ENCODE peak calls at places on chromosomes 11 and 22, in nine cellular contexts. X is suprapubic skin; N is HFF-Myc; D is adrenal gland; S is GM06990; G is SJSA1; K is CD4-positive, alpha-beta memory T cell; O is HL-60; H is SJCRH30. Z is an unnamed sample.

GRCh38 chr11:61472868-61473267 is 35.7 kb upstream of the LRRC10B start:
- DNase-seq in K (no peak), G (no peak), D (peak), O (no peak), H (no peak), N (no peak), X (no peak), S (no peak), Z (peak)

GRCh38 chr11:112555491-112556364 is 295.1 kb upstream of the PLET1 start:
- DNase-seq in G (peak), H (peak), S (peak), K (peak), D (peak), X (no peak), O (peak), N (peak), Z (peak)

GRCh38 chr22:35524966-35525686 is 15.5 kb upstream of the RASD2 start:
- DNase-seq in O (no peak), H (no peak), G (no peak), S (no peak), K (no peak), N (no peak), D (no peak), X (no peak), Z (no peak)

GRCh38 chr22:43152355-43153071 is 1.2 kb downstream of the TSPO start:
- DNase-seq in G (peak), X (peak), S (no peak), N (no peak), H (peak), D (peak), K (peak), O (peak), Z (peak)

GRCh38 chr22:25829237-25829636 is 87.2 kb downstream of the MYO18B start:
- DNase-seq in S (no peak), N (no peak), H (no peak), G (no peak), D (no peak), K (no peak), O (no peak), X (no peak), Z (no peak)

GRCh38 chr11:73343076-73343833 is 32.9 kb upstream of the RELT start:
- DNase-seq in G (no peak), O (no peak), D (no peak), X (no peak), N (no peak), H (no peak), S (no peak), K (no peak), Z (no peak)

GRCh38 chr22:44381761-44382454 is 69.2 kb upstream of the SHISAL1 start:
- DNase-seq in K (no peak), O (no peak), N (no peak), H (no peak), G (no peak), S (no peak), D (no peak), X (no peak), Z (no peak)

GRCh38 chr11:67286621-67287333 is 2.3 kb upstream of the ANKRD13D start:
- DNase-seq in G (no peak), D (no peak), X (no peak), K (no peak), O (peak), S (no peak), N (no peak), H (no peak), Z (no peak)

GRCh38 chr11:21774212-21774611 is 418.7 kb upstream of the ANO5 start:
- DNase-seq in H (peak), S (no peak), G (no peak), X (no peak), D (no peak), K (no peak), O (no peak), N (no peak), Z (no peak)

GRCh38 chr11:113796663-113797259 is 17.2 kb downstream of the CLDN25 start:
- DNase-seq in O (peak), K (peak), G (peak), N (peak), S (no peak), D (peak), X (no peak), H (peak), Z (peak)

GRCh38 chr11:116730568-116730967 is 42.2 kb downstream of the BUD13 start:
- DNase-seq in O (no peak), G (no peak), K (no peak), X (peak), S (no peak), N (no peak), H (no peak), D (no peak), Z (peak)

GRCh38 chr11:65430406-65431217 is 8.0 kb downstream of the NEAT1 start:
- DNase-seq in X (peak), O (no peak), K (peak), G (peak), N (no peak), H (no peak), D (peak), S (no peak), Z (peak)

GRCh38 chr11:68096962-68097361 is 24.2 kb downstream of the CHKA start:
- DNase-seq in H (no peak), D (peak), G (no peak), N (no peak), K (no peak), O (no peak), X (no peak), S (no peak), Z (no peak)

GRCh38 chr11:77068461-77069335 is 1.9 kb downstream of the CAPN5 start:
- DNase-seq in G (no peak), N (no peak), S (no peak), H (no peak), K (no peak), O (no peak), X (peak), D (peak), Z (no peak)

GRCh38 chr11:35317253-35317652 is 102.1 kb downstream of the SLC1A2 start:
- DNase-seq in O (no peak), G (no peak), K (no peak), N (no peak), X (no peak), H (no peak), D (no peak), S (no peak), Z (no peak)

GRCh38 chr11:3164138-3164539 is 971 bp downstream of the OSBPL5 start:
- DNase-seq in D (peak), G (no peak), S (no peak), K (no peak), H (no peak), X (no peak), O (peak), N (no peak), Z (no peak)

GRCh38 chr22:42438293-42438650 is 6.1 kb upstream of the NFAM1 start:
- DNase-seq in D (no peak), N (no peak), O (no peak), S (no peak), G (no peak), X (no peak), H (no peak), K (no peak), Z (no peak)

GRCh38 chr11:133787379-133788103 is 57.8 kb downstream of the SPATA19 start:
- DNase-seq in K (no peak), G (no peak), S (no peak), O (no peak), X (no peak), N (no peak), H (no peak), D (no peak), Z (no peak)
- H3K4me3 ChIP-seq in K (no peak), G (no peak), S (no peak), O (no peak), X (peak), N (no peak), H (no peak), D (no peak), Z (no peak)

DNA sequence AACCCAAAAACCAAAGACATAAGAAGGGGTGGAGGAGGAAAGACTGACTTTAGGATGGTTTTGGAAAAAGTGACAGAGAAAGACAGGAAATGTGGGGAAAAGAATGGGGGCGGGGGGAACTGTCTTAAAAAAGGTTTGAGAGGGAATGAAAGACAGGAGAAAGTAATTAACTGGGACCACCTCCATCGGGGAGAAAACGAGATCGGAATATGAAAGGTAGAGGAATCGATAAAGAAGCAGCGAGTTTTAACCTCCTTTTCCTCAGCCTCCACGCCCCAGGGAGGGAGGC is 522 bp downstream of the MTMR2 start:
- DNase-seq in N (no peak), D (no peak), H (no peak), O (no peak), X (no peak), K (no peak), S (no peak), G (no peak), Z (no peak)
- H3K4me3 ChIP-seq in N (peak), D (peak), H (peak), O (peak), X (peak), K (peak), S (peak), G (peak), Z (peak)

DNA sequence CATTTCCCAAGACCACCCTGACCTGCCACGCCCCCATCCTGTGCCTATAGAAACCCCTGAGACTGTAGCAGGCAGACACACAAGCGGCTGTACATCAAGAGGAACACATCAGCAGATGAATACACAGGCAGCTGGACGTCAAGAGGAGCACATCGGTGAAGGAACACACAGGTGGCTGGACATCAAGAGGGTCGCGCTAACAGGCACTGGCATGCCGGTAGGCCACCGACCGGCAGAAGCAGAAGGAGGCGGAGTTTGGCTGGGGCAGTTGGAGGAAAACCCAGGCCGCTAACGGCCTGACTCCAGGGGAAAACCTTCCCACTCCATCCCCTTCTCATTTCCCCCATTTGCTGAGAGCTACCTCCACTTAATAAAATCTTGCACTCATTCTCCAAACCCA is 5.4 kb upstream of the IPO7 start:
- DNase-seq in K (no peak), N (no peak), G (no peak), S (no peak), H (peak), X (peak), O (no peak), D (no peak), Z (no peak)
- H3K4me3 ChIP-seq in K (no peak), N (no peak), G (no peak), S (no peak), H (no peak), X (no peak), O (no peak), D (no peak), Z (no peak)

GRCh38 chr11:120674537-120674936 is 163.0 kb downstream of the GRIK4 start:
- DNase-seq in S (no peak), X (no peak), H (no peak), G (peak), K (no peak), N (no peak), O (no peak), D (no peak), Z (no peak)

GRCh38 chr11:120680322-120680721 is 168.8 kb downstream of the GRIK4 start:
- DNase-seq in G (no peak), K (no peak), X (peak), D (no peak), N (no peak), O (no peak), H (no peak), S (no peak), Z (no peak)

GRCh38 chr11:120675171-120675570 is 163.6 kb downstream of the GRIK4 start:
- DNase-seq in O (no peak), D (no peak), G (no peak), S (no peak), X (no peak), N (no peak), H (no peak), K (no peak), Z (no peak)
- H3K4me3 ChIP-seq in O (no peak), D (no peak), G (no peak), S (no peak), X (no peak), N (no peak), H (no peak), K (no peak), Z (no peak)

Z was measured in fibroblast of mammary gland.